ENCODE peak calls at places on chromosomes 1 and 21, in seven cellular contexts. L, N, P, J, U, Y and B are unnamed samples.

GRCh38 chr1:98221926-98222325 is 301.1 kb upstream of the DPYD start:
- DNase-seq in L (no peak), N (no peak), P (no peak), J (peak), U (no peak), Y (no peak), B (no peak)

GRCh38 chr1:220952941-220953340 is 73.7 kb downstream of the HLX start:
- DNase-seq in L (no peak), N (no peak), P (no peak), J (no peak), U (no peak), Y (no peak), B (no peak)

GRCh38 chr1:210132582-210132981 is 100.0 kb upstream of the SERTAD4 start:
- DNase-seq in L (peak), N (no peak), P (no peak), J (no peak), U (peak), Y (no peak), B (no peak)

GRCh38 chr21:27719226-27719625 is 752.3 kb upstream of the ADAMTS5 start:
- DNase-seq in L (no peak), N (no peak), P (no peak), J (no peak), U (no peak), Y (no peak), B (no peak)

GRCh38 chr1:108068141-108068540 is 103.2 kb upstream of the VAV3 start:
- DNase-seq in L (peak), N (no peak), P (no peak), J (no peak), U (peak), Y (no peak), B (no peak)

GRCh38 chr21:44849616-44850130 is 23.8 kb downstream of the PTTG1IP start:
- DNase-seq in L (no peak), N (no peak), P (peak), J (no peak), U (no peak), Y (no peak), B (no peak)

GRCh38 chr1:245337829-245338484 is 183.2 kb downstream of the KIF26B start:
- DNase-seq in L (no peak), N (no peak), P (no peak), J (no peak), U (no peak), Y (no peak), B (no peak)

GRCh38 chr1:202155478-202156021 is 4.9 kb downstream of the PTPN7 start:
- DNase-seq in L (no peak), N (no peak), P (peak), J (no peak), U (peak), Y (no peak), B (no peak)

GRCh38 chr1:94119306-94119705 is 1.6 kb downstream of the ABCA4 start:
- DNase-seq in L (no peak), N (no peak), P (no peak), J (no peak), U (no peak), Y (no peak), B (no peak)